ENCODE peak calls at places on chromosomes 6 and 20, in five cellular contexts. C is left ventricle myocardium inferior, L is GM23248, S is aorta, A is H1. N is an unnamed sample.
A peak's percentile ranks its signal among the peaks of the same experiment; 100 is the strongest.

GRCh38 chr6:170080828-170081368 is 210.0 kb downstream of the DLL1 start:
- DNase-seq in C (peak; percentile 12), L (no peak), S (peak; percentile 74), A (peak; percentile 36), N (no peak)

GRCh38 chr20:25281541-25281991 is 33.7 kb downstream of the PYGB start:
- DNase-seq in C (peak; percentile 14), L (no peak), S (peak; percentile 67), A (no peak), N (no peak)

GRCh38 chr6:148771212-148771601 is 24.4 kb downstream of the UST start:
- DNase-seq in C (peak; percentile 38), L (no peak), S (no peak), A (no peak), N (no peak)

GRCh38 chr6:52503344-52503747 is 73.5 kb downstream of the TRAM2 start:
- DNase-seq in C (peak; percentile 34), L (peak; percentile 77), S (no peak), A (no peak), N (no peak)

GRCh38 chr20:3072530-3073250 is 1.3 kb downstream of the OXT start:
- DNase-seq in C (no peak), L (no peak), S (peak; percentile 63), A (no peak), N (no peak)

GRCh38 chr6:123962508-123962907 is 158.8 kb downstream of the NKAIN2 start:
- DNase-seq in C (no peak), L (no peak), S (no peak), A (no peak), N (no peak)

GRCh38 chr20:5654557-5654956 is 95.6 kb upstream of the SHLD1 start:
- DNase-seq in C (no peak), L (peak; percentile 95), S (no peak), A (no peak), N (no peak)

GRCh38 chr20:45998761-45999160 is 9.9 kb upstream of the MMP9 start:
- DNase-seq in C (no peak), L (no peak), S (peak; percentile 39), A (no peak), N (no peak)

GRCh38 chr6:108074057-108074358 is 533 bp downstream of the OSTM1 start:
- DNase-seq in C (no peak), L (no peak), S (no peak), A (no peak), N (no peak)

GRCh38 chr20:13199279-13199678 is 21.8 kb upstream of the ISM1 start:
- DNase-seq in C (no peak), L (no peak), S (no peak), A (no peak), N (no peak)

GRCh38 chr6:132933085-132933484 is 118.7 kb downstream of the RPS12 start:
- DNase-seq in C (no peak), L (no peak), S (no peak), A (no peak), N (no peak)

GRCh38 chr6:56899311-56899710 is 55.6 kb upstream of the BEND6 start:
- DNase-seq in C (no peak), L (peak; percentile 76), S (no peak), A (no peak), N (no peak)

GRCh38 chr6:130517444-130517931 is 151.7 kb downstream of the TMEM200A start:
- DNase-seq in C (no peak), L (peak; percentile 46), S (no peak), A (no peak), N (no peak)

GRCh38 chr6:130518588-130518987 is 152.8 kb downstream of the TMEM200A start:
- DNase-seq in C (no peak), L (no peak), S (no peak), A (no peak), N (no peak)

GRCh38 chr6:130513770-130514169 is 148.0 kb downstream of the TMEM200A start:
- DNase-seq in C (no peak), L (peak; percentile 44), S (no peak), A (no peak), N (peak; percentile 19)

GRCh38 chr6:130516604-130517003 is 150.8 kb downstream of the TMEM200A start:
- DNase-seq in C (no peak), L (no peak), S (no peak), A (no peak), N (no peak)

DNA sequence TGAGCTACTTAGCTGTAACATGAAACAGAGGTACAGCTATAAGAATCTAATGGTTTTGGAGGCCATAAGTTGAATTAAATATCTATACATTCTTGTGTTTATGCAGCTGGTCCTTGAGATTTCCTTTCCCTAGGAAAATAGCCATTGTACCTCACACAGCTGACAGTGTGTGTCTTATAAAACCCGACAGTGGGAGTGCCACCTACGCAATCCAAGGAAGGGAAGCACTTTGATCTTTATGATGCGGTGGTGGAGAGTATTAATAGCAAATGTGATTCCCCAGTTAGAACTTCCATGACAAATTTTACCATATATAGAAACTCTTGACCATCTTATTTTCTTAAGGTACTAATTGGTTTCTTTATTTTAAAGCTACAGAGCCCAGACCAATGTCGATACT is 149.5 kb downstream of the TMEM200A start:
- DNase-seq in C (no peak), L (no peak), S (no peak), A (no peak), N (no peak)
- H3K4me1 ChIP-seq in C (no peaks in the 10 kb centered on the region), L (peaks cover 16% of the 10 kb centered on the region), S (no peaks in the 10 kb centered on the region), A (no peaks in the 10 kb centered on the region), N (peaks cover 23% of the 10 kb centered on the region)

GRCh38 chr6:44706011-44706410 is 318.5 kb downstream of the CDC5L start:
- DNase-seq in C (no peak), L (no peak), S (no peak), A (no peak), N (no peak)
- H3K4me1 ChIP-seq in C (no peaks in the 10 kb centered on the region), L (peaks cover 19% of the 10 kb centered on the region), S (no peaks in the 10 kb centered on the region), A (peaks cover 4% of the 10 kb centered on the region), N (no peaks in the 10 kb centered on the region)

GRCh38 chr20:62374431-62375152 is 7.5 kb upstream of the LAMA5 start:
- DNase-seq in C (no peak), L (no peak), S (no peak), A (no peak), N (no peak)
- H3K4me1 ChIP-seq in C (peaks cover 61% of the 10 kb centered on the region), L (peaks cover 8% of the 10 kb centered on the region), S (no peaks in the 10 kb centered on the region), A (peaks cover 39% of the 10 kb centered on the region), N (no peaks in the 10 kb centered on the region)

DNA sequence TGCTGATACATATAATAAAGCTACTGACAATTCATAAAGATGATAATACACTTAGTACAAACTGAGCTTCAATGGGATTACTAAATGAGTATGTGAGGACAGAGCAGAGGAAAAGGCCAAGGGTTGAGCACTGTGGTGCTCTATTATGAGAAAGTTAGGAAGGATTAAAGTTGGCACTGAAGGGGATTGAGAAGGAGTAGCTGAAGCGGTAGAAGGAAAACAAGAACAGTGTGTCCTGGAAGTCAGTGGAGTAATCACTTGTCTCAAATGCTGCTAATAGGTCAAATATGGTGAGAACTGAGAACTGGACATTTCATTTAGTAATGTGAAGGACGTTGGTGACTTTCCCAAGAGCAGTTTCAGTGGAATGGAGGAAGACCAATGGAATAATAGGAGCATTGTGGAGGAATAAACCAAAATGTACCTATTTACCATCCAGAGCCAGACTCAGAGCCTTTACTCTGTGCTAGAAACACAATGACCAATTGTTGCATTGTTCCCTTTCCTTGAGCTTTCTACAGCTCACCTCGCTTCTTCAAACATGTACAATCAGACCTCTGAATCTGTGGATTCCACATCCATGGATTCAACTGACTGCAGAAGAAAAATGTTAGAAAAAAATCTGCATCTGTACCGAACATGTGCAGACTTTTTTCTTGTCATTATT is 255.9 kb downstream of the LAMA2 start:
- DNase-seq in C (no peak), L (no peak), S (no peak), A (no peak), N (no peak)
- H3K4me1 ChIP-seq in C (peaks cover 89% of the 10 kb centered on the region), L (peaks cover 32% of the 10 kb centered on the region), S (no peaks in the 10 kb centered on the region), A (no peaks in the 10 kb centered on the region), N (no peaks in the 10 kb centered on the region)

DNA sequence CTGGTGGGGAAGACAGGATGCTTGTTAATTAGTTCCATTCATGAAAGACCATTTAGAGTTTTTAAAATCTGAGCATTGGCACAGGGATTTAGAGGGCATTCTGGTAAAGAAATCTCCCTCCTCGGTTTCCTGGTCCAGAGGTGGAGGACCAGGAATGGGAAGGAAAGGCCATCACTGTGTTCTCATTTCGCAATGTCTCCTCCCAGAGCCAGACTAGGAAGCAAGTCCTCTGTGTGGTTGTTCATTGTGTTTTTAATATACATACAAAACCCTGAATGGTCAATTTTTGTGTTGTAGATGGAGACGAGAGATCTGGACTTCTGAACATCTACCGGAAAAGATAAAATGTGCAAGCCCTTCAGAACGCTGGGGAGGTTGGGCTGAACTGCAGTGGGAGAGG is 41.3 kb downstream of the RIN2 start:
- DNase-seq in C (no peak), L (no peak), S (no peak), A (no peak), N (no peak)
- H3K4me1 ChIP-seq in C (peaks cover 54% of the 10 kb centered on the region), L (no peaks in the 10 kb centered on the region), S (no peaks in the 10 kb centered on the region), A (no peaks in the 10 kb centered on the region), N (no peaks in the 10 kb centered on the region)

DNA sequence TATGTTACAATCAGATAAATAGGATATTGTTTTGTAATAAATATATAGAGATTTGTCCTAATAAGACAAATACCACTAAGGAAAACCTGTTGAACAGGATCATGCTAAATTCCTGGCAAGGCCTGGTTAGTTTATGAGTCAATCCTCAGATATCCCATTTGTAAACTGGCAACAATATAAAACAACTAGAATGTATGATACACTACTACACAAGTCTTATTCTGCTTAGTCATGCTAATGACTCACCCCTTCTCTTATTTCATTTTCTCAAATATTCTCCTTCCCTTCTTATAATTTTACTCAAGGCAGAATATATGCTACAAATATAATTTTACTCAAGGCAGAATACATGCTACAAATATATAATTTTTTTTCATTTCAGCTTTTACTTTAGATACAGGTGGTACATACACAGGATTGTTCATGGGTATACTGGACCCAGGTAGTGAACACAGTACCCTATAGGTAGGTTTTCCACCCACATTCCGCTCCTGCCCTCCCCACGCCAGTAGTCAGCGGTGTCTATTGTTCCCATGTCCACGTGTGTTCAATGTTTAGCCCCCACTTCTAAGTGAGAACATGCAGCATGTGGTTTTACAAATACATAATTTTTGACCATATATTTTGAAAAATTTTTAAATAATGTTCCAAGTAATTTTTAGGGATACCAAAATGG is 6.3 kb downstream of the OSER1 start:
- DNase-seq in C (no peak), L (peak; percentile 94), S (no peak), A (no peak), N (no peak)
- H3K4me1 ChIP-seq in C (peaks cover 97% of the 10 kb centered on the region), L (peaks cover 58% of the 10 kb centered on the region), S (no peaks in the 10 kb centered on the region), A (peaks cover 3% of the 10 kb centered on the region), N (peaks cover 6% of the 10 kb centered on the region)